ENCODE peak calls at places on chromosome 7, in six cellular contexts. B, O, Q, W, R and Y are unnamed samples.

GRCh38 chr7:42645906-42646305 is 266.0 kb downstream of the C7orf25 start:
- DNase-seq in Q (peak), W (no peak), O (no peak), R (peak), B (no peak), Y (no peak)

GRCh38 chr7:143288836-143289235 is 685 bp downstream of the CASP2 start:
- DNase-seq in Q (no peak), O (no peak), B (no peak), R (peak), W (no peak), Y (no peak)

GRCh38 chr7:30327813-30328212 is 43.4 kb downstream of the ZNRF2 start:
- DNase-seq in Q (no peak), B (no peak), R (peak), O (no peak), W (no peak), Y (no peak)

GRCh38 chr7:140726304-140726703 is 29.8 kb downstream of the NDUFB2 start:
- DNase-seq in Q (peak), R (peak), B (peak), O (peak), W (no peak), Y (no peak)

GRCh38 chr7:92766461-92767003 is 69.8 kb downstream of the CDK6 start:
- DNase-seq in R (peak), W (no peak), O (no peak), Q (peak), B (no peak), Y (no peak)

GRCh38 chr7:152464312-152465117 is 28.7 kb upstream of the KMT2C start:
- DNase-seq in B (peak), Q (peak), O (no peak), R (peak), W (peak), Y (no peak)

GRCh38 chr7:67907792-67908191 is 911.2 kb downstream of the TYW1 start:
- DNase-seq in B (no peak), W (no peak), R (no peak), O (no peak), Q (no peak), Y (no peak)

GRCh38 chr7:22445140-22445722 is 54.8 kb downstream of the STEAP1B start:
- DNase-seq in Q (no peak), R (peak), W (peak), O (no peak), B (no peak), Y (peak)

GRCh38 chr7:30828591-30828990 is 57.4 kb downstream of the MINDY4 start:
- DNase-seq in B (no peak), Q (no peak), O (no peak), W (no peak), R (no peak), Y (no peak)

GRCh38 chr7:116259821-116260440 is 49.6 kb downstream of the TES start:
- DNase-seq in O (no peak), B (no peak), Q (no peak), W (no peak), R (peak), Y (no peak)

GRCh38 chr7:154424370-154424769 is 372.2 kb downstream of the DPP6 start:
- DNase-seq in Q (no peak), O (no peak), W (no peak), R (no peak), B (no peak), Y (no peak)

GRCh38 chr7:44064791-44065430 is 456 bp downstream of the PGAM2 start:
- DNase-seq in Q (no peak), B (no peak), O (no peak), W (peak), R (no peak), Y (peak)

GRCh38 chr7:24573008-24573553 is at the start of gene PALS2:
- DNase-seq in R (peak), O (peak), W (peak), B (no peak), Q (peak), Y (peak)

GRCh38 chr7:41010418-41010817 is 692.5 kb downstream of the INHBA start:
- DNase-seq in Q (no peak), B (peak), W (no peak), O (no peak), R (no peak), Y (no peak)

GRCh38 chr7:28723336-28723735 is 234.8 kb downstream of the TRIL start:
- DNase-seq in B (no peak), R (no peak), Q (no peak), W (no peak), O (no peak), Y (no peak)

GRCh38 chr7:130278892-130279690 is 12.4 kb downstream of the CPA2 start:
- DNase-seq in W (no peak), Q (no peak), B (no peak), O (no peak), R (peak), Y (no peak)

GRCh38 chr7:123797673-123798526 is 47.1 kb upstream of the HYAL4 start:
- DNase-seq in R (peak), W (no peak), Q (peak), B (peak), O (peak), Y (no peak)

GRCh38 chr7:45088821-45089313 is at the start of gene NACAD:
- DNase-seq in W (peak), B (no peak), R (peak), Q (peak), O (no peak), Y (peak)